ENCODE peak calls at places on chromosomes 6 and 20, in nine cellular contexts. One of them, this sample, is unnamed. For H3K27me3 and H3K4me1, the result is how much of the 10 kb centered on the place peaks cover.

GRCh38 chr6:30855429-30856069 is 28.8 kb upstream of the DDR1 start:
- DNase-seq in gastrocnemius medialis: no peak
- DNase-seq in IMR-90: no peak
- DNase-seq in heart right ventricle: no peak
- DNase-seq in endothelial cell of umbilical vein: no peak
- DNase-seq in psoas muscle: no peak
- DNase-seq in cardiac muscle cell: no peak
- DNase-seq in tibial nerve: no peak
- DNase-seq in PC-3: no peak
- DNase-seq in this sample: no peak

GRCh38 chr6:41682966-41683459 is 44.7 kb downstream of the MDFI start:
- DNase-seq in gastrocnemius medialis: no peak
- DNase-seq in IMR-90: no peak
- DNase-seq in heart right ventricle: peak
- DNase-seq in endothelial cell of umbilical vein: no peak
- DNase-seq in psoas muscle: no peak
- DNase-seq in cardiac muscle cell: no peak
- DNase-seq in tibial nerve: no peak
- DNase-seq in PC-3: no peak
- DNase-seq in this sample: no peak

GRCh38 chr6:124670801-124671200 is 291.4 kb upstream of the RNF217 start:
- DNase-seq in gastrocnemius medialis: no peak
- DNase-seq in IMR-90: no peak
- DNase-seq in heart right ventricle: no peak
- DNase-seq in endothelial cell of umbilical vein: no peak
- DNase-seq in psoas muscle: no peak
- DNase-seq in cardiac muscle cell: no peak
- DNase-seq in tibial nerve: no peak
- DNase-seq in PC-3: no peak
- DNase-seq in this sample: no peak

GRCh38 chr6:149763866-149764265 is 14.3 kb downstream of the PCMT1 start:
- DNase-seq in gastrocnemius medialis: no peak
- DNase-seq in IMR-90: no peak
- DNase-seq in heart right ventricle: no peak
- DNase-seq in endothelial cell of umbilical vein: no peak
- DNase-seq in psoas muscle: no peak
- DNase-seq in cardiac muscle cell: no peak
- DNase-seq in tibial nerve: no peak
- DNase-seq in PC-3: no peak
- DNase-seq in this sample: no peak

GRCh38 chr6:27922949-27923348 is 10.8 kb upstream of the OR2B2 start:
- DNase-seq in gastrocnemius medialis: no peak
- DNase-seq in IMR-90: no peak
- DNase-seq in heart right ventricle: no peak
- DNase-seq in endothelial cell of umbilical vein: no peak
- DNase-seq in psoas muscle: no peak
- DNase-seq in cardiac muscle cell: no peak
- DNase-seq in tibial nerve: no peak
- DNase-seq in PC-3: no peak
- DNase-seq in this sample: no peak

GRCh38 chr20:49675368-49676151 is 38.1 kb downstream of the B4GALT5 start:
- DNase-seq in gastrocnemius medialis: no peak
- DNase-seq in IMR-90: no peak
- DNase-seq in heart right ventricle: no peak
- DNase-seq in endothelial cell of umbilical vein: no peak
- DNase-seq in psoas muscle: no peak
- DNase-seq in cardiac muscle cell: no peak
- DNase-seq in tibial nerve: no peak
- DNase-seq in PC-3: peak
- DNase-seq in this sample: no peak

GRCh38 chr6:119566546-119567263 is 217.1 kb upstream of the MAN1A1 start:
- DNase-seq in gastrocnemius medialis: no peak
- DNase-seq in IMR-90: no peak
- DNase-seq in heart right ventricle: no peak
- DNase-seq in endothelial cell of umbilical vein: no peak
- DNase-seq in psoas muscle: no peak
- DNase-seq in cardiac muscle cell: no peak
- DNase-seq in tibial nerve: no peak
- DNase-seq in PC-3: no peak
- DNase-seq in this sample: peak

GRCh38 chr6:27297857-27298730 is 14.0 kb downstream of the POM121L2 start:
- DNase-seq in gastrocnemius medialis: no peak
- DNase-seq in IMR-90: peak
- DNase-seq in heart right ventricle: no peak
- DNase-seq in endothelial cell of umbilical vein: peak
- DNase-seq in psoas muscle: no peak
- DNase-seq in cardiac muscle cell: no peak
- DNase-seq in tibial nerve: no peak
- DNase-seq in PC-3: peak
- DNase-seq in this sample: no peak

GRCh38 chr6:160882741-160883340 is 108.7 kb upstream of the MAP3K4 start:
- DNase-seq in gastrocnemius medialis: no peak
- DNase-seq in IMR-90: no peak
- DNase-seq in heart right ventricle: no peak
- DNase-seq in endothelial cell of umbilical vein: no peak
- DNase-seq in psoas muscle: no peak
- DNase-seq in cardiac muscle cell: peak
- DNase-seq in tibial nerve: no peak
- DNase-seq in PC-3: no peak
- DNase-seq in this sample: no peak

DNA sequence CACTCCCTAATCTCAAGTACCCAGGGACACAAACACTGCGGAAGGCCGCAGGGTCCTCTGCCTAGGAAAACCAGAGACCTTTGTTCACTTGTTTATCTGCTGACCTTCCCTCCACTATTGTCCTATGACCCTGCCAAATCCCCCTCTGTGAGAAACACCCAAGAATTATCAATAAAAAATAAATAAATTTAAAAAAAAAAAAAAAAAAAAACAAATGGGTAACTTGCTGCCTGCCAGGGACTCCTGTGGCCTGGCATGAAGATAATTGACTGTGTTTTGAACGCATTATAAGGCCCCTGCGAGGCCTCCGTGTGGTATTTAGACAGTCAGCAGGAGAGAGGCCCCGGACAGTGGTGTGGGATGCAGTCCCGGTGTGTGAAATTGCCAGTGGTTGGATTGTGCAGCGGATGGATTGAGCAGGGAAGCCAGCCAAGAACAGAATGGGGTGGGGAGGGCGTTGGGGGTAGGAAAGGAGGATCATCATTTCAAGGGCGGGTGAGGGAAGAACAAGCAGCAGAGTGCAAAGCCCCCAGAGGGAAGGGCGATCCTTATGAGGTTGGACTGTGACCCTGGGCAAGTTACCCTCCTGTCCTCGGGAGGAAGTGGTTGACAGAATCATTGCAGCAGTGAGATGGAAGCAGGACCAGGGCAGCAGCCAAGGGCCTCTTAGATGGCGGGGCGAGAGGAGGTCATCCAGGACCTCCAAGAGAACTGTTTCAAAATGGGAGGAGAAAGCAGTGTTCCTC is 43.3 kb downstream of the PPARD start:
- DNase-seq in gastrocnemius medialis: no peak
- DNase-seq in IMR-90: no peak
- DNase-seq in heart right ventricle: no peak
- DNase-seq in endothelial cell of umbilical vein: no peak
- DNase-seq in psoas muscle: peak
- DNase-seq in cardiac muscle cell: no peak
- DNase-seq in tibial nerve: peak
- DNase-seq in PC-3: no peak
- DNase-seq in this sample: no peak
- H3K27ac ChIP-seq in gastrocnemius medialis: no peak
- H3K27ac ChIP-seq in IMR-90: peak
- H3K27ac ChIP-seq in heart right ventricle: peak
- H3K27ac ChIP-seq in endothelial cell of umbilical vein: no peak
- H3K27ac ChIP-seq in psoas muscle: no peak
- H3K27ac ChIP-seq in cardiac muscle cell: peak
- H3K27ac ChIP-seq in tibial nerve: no peak
- H3K27ac ChIP-seq in PC-3: no peak
- H3K27ac ChIP-seq in this sample: no peak

DNA sequence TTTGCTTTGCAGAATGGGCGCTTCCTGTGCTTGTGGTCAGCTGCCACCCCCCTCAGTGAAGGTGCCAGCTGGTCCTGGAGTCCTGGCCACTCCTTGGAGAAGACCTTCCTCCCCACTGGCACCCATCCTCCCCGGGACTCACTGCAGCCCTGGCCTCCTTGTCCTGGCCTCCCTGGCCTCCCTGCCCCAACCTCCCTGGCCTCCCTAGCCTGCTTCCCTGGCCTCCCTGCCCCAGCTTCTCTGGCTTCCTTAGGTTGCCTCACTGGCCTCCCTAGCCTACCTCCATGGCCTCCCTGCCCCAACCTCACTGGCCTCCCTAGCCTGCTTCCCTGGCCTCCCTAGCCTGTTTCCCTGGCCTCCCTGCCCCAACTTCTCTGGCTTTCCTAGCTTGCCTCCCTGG is 297.8 kb downstream of the CDH4 start:
- DNase-seq in gastrocnemius medialis: no peak
- DNase-seq in IMR-90: no peak
- DNase-seq in heart right ventricle: no peak
- DNase-seq in endothelial cell of umbilical vein: no peak
- DNase-seq in psoas muscle: no peak
- DNase-seq in cardiac muscle cell: no peak
- DNase-seq in tibial nerve: no peak
- DNase-seq in PC-3: no peak
- DNase-seq in this sample: no peak
- H3K27me3 ChIP-seq in gastrocnemius medialis: under half
- H3K27me3 ChIP-seq in IMR-90: under half
- H3K27me3 ChIP-seq in heart right ventricle: under half
- H3K27me3 ChIP-seq in endothelial cell of umbilical vein: under half
- H3K27me3 ChIP-seq in psoas muscle: under half
- H3K27me3 ChIP-seq in cardiac muscle cell: under half
- H3K27me3 ChIP-seq in tibial nerve: under half
- H3K27me3 ChIP-seq in PC-3: under half
- H3K27me3 ChIP-seq in this sample: under half

GRCh38 chr20:36845288-36845969 is 30.5 kb upstream of the TLDC2 start:
- DNase-seq in gastrocnemius medialis: no peak
- DNase-seq in IMR-90: no peak
- DNase-seq in heart right ventricle: no peak
- DNase-seq in endothelial cell of umbilical vein: no peak
- DNase-seq in psoas muscle: no peak
- DNase-seq in cardiac muscle cell: no peak
- DNase-seq in tibial nerve: no peak
- DNase-seq in PC-3: no peak
- DNase-seq in this sample: no peak
- H3K4me1 ChIP-seq in gastrocnemius medialis: under half
- H3K4me1 ChIP-seq in IMR-90: under half
- H3K4me1 ChIP-seq in heart right ventricle: half or more
- H3K4me1 ChIP-seq in endothelial cell of umbilical vein: under half
- H3K4me1 ChIP-seq in psoas muscle: under half
- H3K4me1 ChIP-seq in cardiac muscle cell: under half
- H3K4me1 ChIP-seq in tibial nerve: under half
- H3K4me1 ChIP-seq in PC-3: under half
- H3K4me1 ChIP-seq in this sample: under half

GRCh38 chr6:154590770-154591169 is 80.3 kb upstream of the CNKSR3 start:
- DNase-seq in gastrocnemius medialis: no peak
- DNase-seq in IMR-90: no peak
- DNase-seq in heart right ventricle: no peak
- DNase-seq in endothelial cell of umbilical vein: no peak
- DNase-seq in psoas muscle: no peak
- DNase-seq in cardiac muscle cell: no peak
- DNase-seq in tibial nerve: no peak
- DNase-seq in PC-3: peak
- DNase-seq in this sample: no peak

GRCh38 chr6:154592199-154592860 is 81.8 kb upstream of the CNKSR3 start:
- DNase-seq in gastrocnemius medialis: no peak
- DNase-seq in IMR-90: no peak
- DNase-seq in heart right ventricle: no peak
- DNase-seq in endothelial cell of umbilical vein: no peak
- DNase-seq in psoas muscle: no peak
- DNase-seq in cardiac muscle cell: no peak
- DNase-seq in tibial nerve: no peak
- DNase-seq in PC-3: no peak
- DNase-seq in this sample: no peak

GRCh38 chr6:154591220-154591619 is 80.7 kb upstream of the CNKSR3 start:
- DNase-seq in gastrocnemius medialis: no peak
- DNase-seq in IMR-90: no peak
- DNase-seq in heart right ventricle: no peak
- DNase-seq in endothelial cell of umbilical vein: no peak
- DNase-seq in psoas muscle: no peak
- DNase-seq in cardiac muscle cell: no peak
- DNase-seq in tibial nerve: no peak
- DNase-seq in PC-3: no peak
- DNase-seq in this sample: no peak

GRCh38 chr6:154594474-154595198 is 84.2 kb upstream of the CNKSR3 start:
- DNase-seq in gastrocnemius medialis: no peak
- DNase-seq in IMR-90: no peak
- DNase-seq in heart right ventricle: no peak
- DNase-seq in endothelial cell of umbilical vein: no peak
- DNase-seq in psoas muscle: no peak
- DNase-seq in cardiac muscle cell: no peak
- DNase-seq in tibial nerve: no peak
- DNase-seq in PC-3: no peak
- DNase-seq in this sample: no peak

DNA sequence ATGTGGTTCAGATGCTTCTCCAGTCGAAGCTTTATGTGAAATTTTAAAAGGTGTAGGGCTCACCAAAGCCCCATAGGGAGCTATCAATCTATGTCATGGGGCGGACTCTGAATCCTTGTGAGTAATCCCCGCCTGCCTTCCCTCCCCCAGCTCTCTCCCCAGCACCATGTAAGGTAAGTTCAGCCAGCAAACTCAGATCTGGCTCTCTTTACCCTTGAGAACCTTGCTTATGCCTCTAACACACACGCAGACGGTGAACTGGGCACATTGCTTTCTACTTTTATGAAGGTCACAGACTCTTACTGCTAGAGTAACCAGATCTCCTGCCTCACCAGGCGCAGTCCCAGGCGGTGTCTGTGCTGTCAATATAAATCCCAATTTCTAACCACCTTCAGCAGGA is 82.6 kb upstream of the CNKSR3 start:
- DNase-seq in gastrocnemius medialis: no peak
- DNase-seq in IMR-90: no peak
- DNase-seq in heart right ventricle: peak
- DNase-seq in endothelial cell of umbilical vein: no peak
- DNase-seq in psoas muscle: no peak
- DNase-seq in cardiac muscle cell: peak
- DNase-seq in tibial nerve: no peak
- DNase-seq in PC-3: no peak
- DNase-seq in this sample: no peak
- H3K27ac ChIP-seq in gastrocnemius medialis: no peak
- H3K27ac ChIP-seq in IMR-90: no peak
- H3K27ac ChIP-seq in heart right ventricle: peak
- H3K27ac ChIP-seq in endothelial cell of umbilical vein: no peak
- H3K27ac ChIP-seq in psoas muscle: no peak
- H3K27ac ChIP-seq in cardiac muscle cell: peak
- H3K27ac ChIP-seq in tibial nerve: no peak
- H3K27ac ChIP-seq in PC-3: no peak
- H3K27ac ChIP-seq in this sample: no peak

DNA sequence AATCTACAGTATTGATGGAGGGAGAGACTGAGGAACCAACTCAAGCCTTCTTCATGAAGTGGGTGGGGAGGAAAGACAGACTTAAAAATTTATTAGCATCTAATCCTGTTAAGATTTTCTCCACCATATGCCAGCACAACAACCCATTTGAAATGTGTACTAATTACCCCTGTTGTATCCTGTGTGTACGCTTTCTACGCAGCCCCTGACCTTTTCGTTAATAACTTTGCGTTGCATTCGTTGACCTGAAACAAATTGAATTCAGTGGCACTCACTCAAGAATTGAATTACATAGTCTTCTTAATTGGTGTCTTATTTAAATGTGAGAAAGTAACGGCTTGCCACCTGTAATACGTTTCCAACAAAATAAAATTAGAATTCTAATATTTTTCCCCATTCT is 113.9 kb downstream of the LINC00237 start:
- DNase-seq in gastrocnemius medialis: no peak
- DNase-seq in IMR-90: no peak
- DNase-seq in heart right ventricle: no peak
- DNase-seq in endothelial cell of umbilical vein: no peak
- DNase-seq in psoas muscle: no peak
- DNase-seq in cardiac muscle cell: no peak
- DNase-seq in tibial nerve: no peak
- DNase-seq in PC-3: no peak
- DNase-seq in this sample: no peak
- H3K27me3 ChIP-seq in gastrocnemius medialis: under half
- H3K27me3 ChIP-seq in IMR-90: under half
- H3K27me3 ChIP-seq in heart right ventricle: under half
- H3K27me3 ChIP-seq in endothelial cell of umbilical vein: under half
- H3K27me3 ChIP-seq in psoas muscle: under half
- H3K27me3 ChIP-seq in cardiac muscle cell: under half
- H3K27me3 ChIP-seq in tibial nerve: under half
- H3K27me3 ChIP-seq in PC-3: half or more
- H3K27me3 ChIP-seq in this sample: under half